ENCODE peak calls at places on chromosomes 7 and 10, in five cellular contexts. One of them, this sample, is unnamed.

GRCh38 chr7:105885386-105886111 is 9.2 kb upstream of the ATXN7L1 start:
- DNase-seq in endothelial cell: peak
- DNase-seq in WTC11: no peak
- DNase-seq in adrenal gland: peak
- DNase-seq in Panc1: no peak
- DNase-seq in this sample: no peak

GRCh38 chr7:15085361-15085760 is 182.8 kb upstream of the DGKB start:
- DNase-seq in Panc1: no peak
- DNase-seq in adrenal gland: no peak
- DNase-seq in endothelial cell: no peak
- DNase-seq in WTC11: no peak
- DNase-seq in this sample: no peak

GRCh38 chr10:100222529-100222928 is 6.9 kb downstream of the CHUK start:
- DNase-seq in endothelial cell: no peak
- DNase-seq in WTC11: no peak
- DNase-seq in Panc1: no peak
- DNase-seq in adrenal gland: no peak
- DNase-seq in this sample: no peak

GRCh38 chr7:122919643-122920181 is 33.5 kb upstream of the CADPS2 start:
- DNase-seq in endothelial cell: no peak
- DNase-seq in Panc1: no peak
- DNase-seq in adrenal gland: no peak
- DNase-seq in WTC11: no peak
- DNase-seq in this sample: no peak

GRCh38 chr7:108434030-108434429 is 22.2 kb downstream of the NRCAM start:
- DNase-seq in Panc1: no peak
- DNase-seq in adrenal gland: no peak
- DNase-seq in endothelial cell: no peak
- DNase-seq in WTC11: no peak
- DNase-seq in this sample: no peak

GRCh38 chr7:100192951-100193350 is 15.2 kb downstream of the STAG3 start:
- DNase-seq in WTC11: no peak
- DNase-seq in endothelial cell: no peak
- DNase-seq in Panc1: no peak
- DNase-seq in adrenal gland: no peak
- DNase-seq in this sample: no peak

GRCh38 chr7:38191791-38192190 is 13.7 kb downstream of the STARD3NL start:
- DNase-seq in adrenal gland: no peak
- DNase-seq in Panc1: no peak
- DNase-seq in endothelial cell: no peak
- DNase-seq in WTC11: no peak
- DNase-seq in this sample: no peak

GRCh38 chr7:75977741-75978140 is 16.7 kb downstream of the TMEM120A start:
- DNase-seq in Panc1: no peak
- DNase-seq in endothelial cell: no peak
- DNase-seq in adrenal gland: peak
- DNase-seq in WTC11: no peak
- DNase-seq in this sample: no peak

GRCh38 chr7:129768614-129769399 is 157.3 kb downstream of the NRF1 start:
- DNase-seq in WTC11: no peak
- DNase-seq in endothelial cell: no peak
- DNase-seq in adrenal gland: no peak
- DNase-seq in Panc1: no peak
- DNase-seq in this sample: no peak

GRCh38 chr10:62919776-62920175 is 103.6 kb upstream of the EGR2 start:
- DNase-seq in WTC11: no peak
- DNase-seq in adrenal gland: no peak
- DNase-seq in endothelial cell: no peak
- DNase-seq in Panc1: no peak
- DNase-seq in this sample: no peak

GRCh38 chr7:15199482-15199881 is 296.9 kb upstream of the DGKB start:
- DNase-seq in adrenal gland: no peak
- DNase-seq in Panc1: no peak
- DNase-seq in endothelial cell: no peak
- DNase-seq in WTC11: no peak
- DNase-seq in this sample: no peak

GRCh38 chr7:43584200-43584586 is 1.3 kb downstream of the STK17A start:
- DNase-seq in WTC11: no peak
- DNase-seq in Panc1: peak
- DNase-seq in adrenal gland: peak
- DNase-seq in endothelial cell: no peak
- DNase-seq in this sample: no peak

GRCh38 chr10:86064219-86064618 is 302.4 kb downstream of the GRID1 start:
- DNase-seq in endothelial cell: no peak
- DNase-seq in Panc1: no peak
- DNase-seq in adrenal gland: no peak
- DNase-seq in WTC11: no peak
- DNase-seq in this sample: no peak

GRCh38 chr7:3367271-3367670 is 66.2 kb downstream of the SDK1 start:
- DNase-seq in endothelial cell: no peak
- DNase-seq in WTC11: no peak
- DNase-seq in adrenal gland: no peak
- DNase-seq in Panc1: no peak
- DNase-seq in this sample: no peak

GRCh38 chr10:84008878-84009277 is 130.4 kb upstream of the GHITM start:
- DNase-seq in Panc1: no peak
- DNase-seq in WTC11: peak
- DNase-seq in endothelial cell: peak
- DNase-seq in adrenal gland: peak
- DNase-seq in this sample: peak

GRCh38 chr10:37758074-37758473 is 99.3 kb downstream of the ZNF248 start:
- DNase-seq in Panc1: no peak
- DNase-seq in WTC11: no peak
- DNase-seq in endothelial cell: no peak
- DNase-seq in adrenal gland: no peak
- DNase-seq in this sample: no peak

GRCh38 chr7:11593322-11593721 is 238.7 kb downstream of the THSD7A start:
- DNase-seq in adrenal gland: no peak
- DNase-seq in Panc1: no peak
- DNase-seq in WTC11: no peak
- DNase-seq in endothelial cell: no peak
- DNase-seq in this sample: no peak

GRCh38 chr7:123431075-123431614 is 103.2 kb downstream of the IQUB start:
- DNase-seq in WTC11: no peak
- DNase-seq in Panc1: no peak
- DNase-seq in endothelial cell: no peak
- DNase-seq in adrenal gland: no peak
- DNase-seq in this sample: no peak

GRCh38 chr10:119608316-119609155 is 11.8 kb upstream of the TIAL1 start:
- DNase-seq in Panc1: no peak
- DNase-seq in endothelial cell: peak
- DNase-seq in WTC11: peak
- DNase-seq in adrenal gland: peak
- DNase-seq in this sample: peak

GRCh38 chr7:130821864-130822263 is 87.9 kb upstream of the KLF14 start:
- DNase-seq in WTC11: no peak
- DNase-seq in endothelial cell: no peak
- DNase-seq in Panc1: no peak
- DNase-seq in adrenal gland: no peak
- DNase-seq in this sample: no peak

GRCh38 chr10:119658274-119658673 is 7.1 kb downstream of the BAG3 start:
- DNase-seq in adrenal gland: peak
- DNase-seq in endothelial cell: no peak
- DNase-seq in Panc1: no peak
- DNase-seq in WTC11: no peak
- DNase-seq in this sample: no peak

GRCh38 chr7:151408839-151409554 is 841 bp downstream of the WDR86 start:
- DNase-seq in Panc1: no peak
- DNase-seq in endothelial cell: peak
- DNase-seq in adrenal gland: no peak
- DNase-seq in WTC11: peak
- DNase-seq in this sample: no peak

GRCh38 chr7:90540406-90540805 is 55.7 kb upstream of the CDK14 start:
- DNase-seq in adrenal gland: no peak
- DNase-seq in WTC11: no peak
- DNase-seq in endothelial cell: no peak
- DNase-seq in Panc1: no peak
- DNase-seq in this sample: no peak

GRCh38 chr10:3781458-3782098 is 3.4 kb downstream of the KLF6 start:
- DNase-seq in endothelial cell: peak
- DNase-seq in Panc1: no peak
- DNase-seq in WTC11: peak
- DNase-seq in adrenal gland: no peak
- DNase-seq in this sample: no peak

GRCh38 chr7:105257338-105257737 is 131.4 kb downstream of the SRPK2 start:
- DNase-seq in endothelial cell: no peak
- DNase-seq in Panc1: no peak
- DNase-seq in WTC11: no peak
- DNase-seq in adrenal gland: no peak
- DNase-seq in this sample: no peak

GRCh38 chr7:41779918-41780317 is 77.0 kb upstream of the INHBA start:
- DNase-seq in adrenal gland: no peak
- DNase-seq in WTC11: no peak
- DNase-seq in endothelial cell: no peak
- DNase-seq in Panc1: no peak
- DNase-seq in this sample: no peak

DNA sequence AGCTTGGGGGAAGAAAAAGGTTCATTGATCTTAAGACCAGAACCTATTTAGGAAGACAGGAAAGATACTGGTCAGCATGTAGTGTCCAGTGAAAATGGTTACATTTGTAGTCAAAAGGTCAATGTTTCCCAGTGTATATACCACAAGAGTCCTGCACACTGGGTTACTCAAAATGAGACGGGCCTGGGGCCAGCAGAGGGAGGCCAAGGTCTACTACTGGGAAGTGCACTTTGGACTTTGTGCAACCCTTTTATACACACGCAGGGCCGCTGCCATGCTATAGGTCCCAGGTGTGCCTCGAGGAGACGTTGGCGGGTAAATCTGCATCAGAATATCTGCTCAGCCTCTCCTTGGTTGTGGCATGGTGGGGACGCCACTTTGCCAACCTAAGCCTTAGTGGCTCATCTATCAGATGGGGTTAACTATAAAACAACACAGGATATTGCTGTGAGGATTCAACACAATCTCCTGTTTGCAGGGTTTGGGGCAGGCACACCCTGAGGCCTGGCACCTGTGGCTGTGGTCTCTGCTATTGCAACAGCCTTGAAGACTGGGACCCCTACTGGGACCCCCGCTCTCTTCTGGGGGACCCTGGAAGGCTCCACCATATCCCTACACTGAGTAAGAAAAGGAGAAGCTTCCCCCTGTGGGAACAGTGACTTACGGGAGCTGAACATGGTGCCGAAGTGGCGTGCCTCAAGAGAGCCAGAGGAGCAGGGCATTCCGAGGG is 19.7 kb downstream of the CLRN3 start:
- DNase-seq in endothelial cell: peak
- DNase-seq in WTC11: no peak
- DNase-seq in adrenal gland: no peak
- DNase-seq in Panc1: no peak
- DNase-seq in this sample: no peak
- TF ChIP-seq CTCF in endothelial cell: no peak
- TF ChIP-seq CTCF in WTC11: no peak
- TF ChIP-seq CTCF in adrenal gland: no peak
- TF ChIP-seq CTCF in Panc1: no peak
- TF ChIP-seq CTCF in this sample: no peak

DNA sequence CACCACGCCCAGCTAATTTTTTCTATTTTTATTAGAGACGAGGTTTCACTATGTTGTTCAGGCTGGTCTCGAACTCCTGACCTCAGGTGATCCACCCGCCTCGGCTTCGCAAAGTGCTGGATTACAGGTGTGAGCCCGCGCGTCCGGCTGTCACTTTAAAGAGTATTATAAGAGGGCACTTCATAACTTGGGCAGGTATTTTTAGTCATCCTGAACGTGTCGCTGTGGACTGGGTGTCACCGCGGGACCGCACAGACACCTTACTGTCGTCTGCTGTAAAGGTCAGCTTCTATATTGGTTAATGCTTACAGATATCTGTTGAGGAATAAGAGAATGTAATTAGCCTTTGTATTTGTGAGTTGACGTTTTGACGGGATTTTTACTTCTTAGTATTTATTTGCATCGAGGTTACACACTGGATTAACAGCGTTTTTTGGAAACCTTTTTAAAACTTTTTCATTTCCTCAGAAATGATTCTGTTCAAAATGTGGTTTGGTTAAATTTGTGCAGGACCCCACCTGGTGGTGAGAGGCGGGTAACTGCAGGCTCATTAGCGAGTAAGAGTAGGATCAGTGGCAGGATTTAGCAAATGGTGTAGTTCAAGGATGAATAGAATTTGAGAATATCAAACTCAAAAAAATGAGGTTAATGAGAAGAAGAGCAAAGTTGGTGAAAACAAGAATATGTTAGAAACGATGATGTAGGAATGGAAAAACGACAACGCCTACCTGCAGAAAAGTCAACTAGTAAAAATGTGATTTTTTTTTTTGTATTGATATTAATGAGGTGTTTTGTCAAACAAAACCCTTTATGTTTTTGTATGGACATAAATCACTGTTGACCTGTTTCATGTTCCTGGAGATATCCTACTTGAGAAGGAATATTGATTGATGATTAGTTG is 3.2 kb downstream of the DNAJB6 start:
- DNase-seq in Panc1: peak
- DNase-seq in endothelial cell: peak
- DNase-seq in adrenal gland: peak
- DNase-seq in WTC11: peak
- DNase-seq in this sample: peak
- TF ChIP-seq CTCF in Panc1: peak
- TF ChIP-seq CTCF in endothelial cell: peak
- TF ChIP-seq CTCF in adrenal gland: peak
- TF ChIP-seq CTCF in WTC11: peak
- TF ChIP-seq CTCF in this sample: peak

DNA sequence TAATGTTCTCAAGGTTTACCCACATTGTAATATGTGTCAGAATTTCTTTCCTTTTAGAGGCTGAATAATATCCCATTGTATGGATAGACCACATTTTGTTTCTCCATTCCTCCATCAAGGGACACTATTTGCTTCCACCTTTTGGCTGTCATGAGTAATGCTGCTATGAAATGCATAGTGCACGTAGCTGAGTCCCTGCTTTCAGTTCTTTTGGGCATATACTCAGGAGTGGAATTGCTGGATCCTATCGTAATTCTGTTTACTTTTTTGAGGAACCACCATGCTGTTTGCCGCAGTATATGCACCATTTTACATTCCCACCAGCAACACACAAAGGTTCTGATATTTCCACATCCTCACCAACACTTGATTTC is 60.0 kb downstream of the PRF1 start:
- DNase-seq in WTC11: no peak
- DNase-seq in endothelial cell: no peak
- DNase-seq in Panc1: no peak
- DNase-seq in adrenal gland: no peak
- DNase-seq in this sample: no peak
- TF ChIP-seq CTCF in WTC11: no peak
- TF ChIP-seq CTCF in endothelial cell: no peak
- TF ChIP-seq CTCF in Panc1: peak
- TF ChIP-seq CTCF in adrenal gland: no peak
- TF ChIP-seq CTCF in this sample: no peak

GRCh38 chr7:54663603-54664234 is 95.3 kb downstream of the SEC61G start:
- DNase-seq in Panc1: no peak
- DNase-seq in adrenal gland: no peak
- DNase-seq in endothelial cell: peak
- DNase-seq in WTC11: no peak
- DNase-seq in this sample: no peak

GRCh38 chr7:54662701-54663100 is 96.3 kb downstream of the SEC61G start:
- DNase-seq in endothelial cell: no peak
- DNase-seq in WTC11: no peak
- DNase-seq in Panc1: no peak
- DNase-seq in adrenal gland: no peak
- DNase-seq in this sample: no peak

GRCh38 chr7:54663186-54663585 is 95.8 kb downstream of the SEC61G start:
- DNase-seq in adrenal gland: no peak
- DNase-seq in endothelial cell: no peak
- DNase-seq in Panc1: no peak
- DNase-seq in WTC11: no peak
- DNase-seq in this sample: no peak

GRCh38 chr7:54664235-54665228 is 94.5 kb downstream of the SEC61G start:
- DNase-seq in Panc1: no peak
- DNase-seq in adrenal gland: peak
- DNase-seq in WTC11: peak
- DNase-seq in endothelial cell: peak
- DNase-seq in this sample: peak
- TF ChIP-seq CTCF in Panc1: peak
- TF ChIP-seq CTCF in adrenal gland: no peak
- TF ChIP-seq CTCF in WTC11: no peak
- TF ChIP-seq CTCF in endothelial cell: no peak
- TF ChIP-seq CTCF in this sample: peak